ENCODE peak calls at places on chromosomes 16 and 17, in five cellular contexts. One of them, this sample, is unnamed.

GRCh38 chr16:54159490-54160080 is 127.0 kb downstream of the IRX3 start:
- DNase-seq in uterus: no peak
- DNase-seq in pancreas: no peak
- DNase-seq in neural progenitor cell: no peak
- DNase-seq in foreskin fibroblast: no peak
- DNase-seq in this sample: no peak

GRCh38 chr17:58312021-58312630 is 16.5 kb downstream of the TSPOAP1 start:
- DNase-seq in pancreas: peak
- DNase-seq in uterus: peak
- DNase-seq in neural progenitor cell: no peak
- DNase-seq in foreskin fibroblast: no peak
- DNase-seq in this sample: no peak

GRCh38 chr17:36204724-36205500 is 6.0 kb upstream of the CCL4L2 start:
- DNase-seq in neural progenitor cell: no peak
- DNase-seq in foreskin fibroblast: no peak
- DNase-seq in pancreas: no peak
- DNase-seq in uterus: no peak
- DNase-seq in this sample: no peak

GRCh38 chr16:29943846-29944669 is 17.8 kb upstream of the TMEM219 start:
- DNase-seq in neural progenitor cell: peak
- DNase-seq in uterus: peak
- DNase-seq in foreskin fibroblast: peak
- DNase-seq in pancreas: no peak
- DNase-seq in this sample: peak

GRCh38 chr17:64269687-64270649 is 6.9 kb upstream of the TEX2 start:
- DNase-seq in neural progenitor cell: peak
- DNase-seq in pancreas: no peak
- DNase-seq in uterus: no peak
- DNase-seq in foreskin fibroblast: no peak
- DNase-seq in this sample: no peak

GRCh38 chr17:43983515-43984411 is 20.7 kb upstream of the NAGS start:
- DNase-seq in foreskin fibroblast: no peak
- DNase-seq in pancreas: peak
- DNase-seq in neural progenitor cell: peak
- DNase-seq in uterus: no peak
- DNase-seq in this sample: no peak

GRCh38 chr16:9053006-9053601 is 38.3 kb upstream of the HAPSTR1 start:
- DNase-seq in foreskin fibroblast: peak
- DNase-seq in neural progenitor cell: peak
- DNase-seq in pancreas: no peak
- DNase-seq in uterus: peak
- DNase-seq in this sample: peak

GRCh38 chr17:36127199-36127881 is 23.7 kb downstream of the CCL4 start:
- DNase-seq in uterus: no peak
- DNase-seq in foreskin fibroblast: no peak
- DNase-seq in pancreas: no peak
- DNase-seq in neural progenitor cell: no peak
- DNase-seq in this sample: no peak

GRCh38 chr16:58128181-58128631 is 975 bp downstream of the CFAP20 start:
- DNase-seq in uterus: no peak
- DNase-seq in pancreas: no peak
- DNase-seq in foreskin fibroblast: no peak
- DNase-seq in neural progenitor cell: peak
- DNase-seq in this sample: no peak

GRCh38 chr16:23836078-23836403 is 258 bp downstream of the PRKCB start:
- DNase-seq in neural progenitor cell: no peak
- DNase-seq in uterus: no peak
- DNase-seq in pancreas: peak
- DNase-seq in foreskin fibroblast: no peak
- DNase-seq in this sample: no peak

GRCh38 chr16:23833504-23833903 is 2.3 kb upstream of the PRKCB start:
- DNase-seq in uterus: no peak
- DNase-seq in foreskin fibroblast: no peak
- DNase-seq in pancreas: no peak
- DNase-seq in neural progenitor cell: no peak
- DNase-seq in this sample: no peak

GRCh38 chr16:23833960-23834685 is 1.7 kb upstream of the PRKCB start:
- DNase-seq in uterus: no peak
- DNase-seq in foreskin fibroblast: no peak
- DNase-seq in pancreas: no peak
- DNase-seq in neural progenitor cell: no peak
- DNase-seq in this sample: no peak

GRCh38 chr16:23836404-23837291 is 865 bp downstream of the PRKCB start:
- DNase-seq in foreskin fibroblast: no peak
- DNase-seq in pancreas: peak
- DNase-seq in uterus: no peak
- DNase-seq in neural progenitor cell: peak
- DNase-seq in this sample: no peak

GRCh38 chr16:23835390-23836077 is at the start of gene PRKCB:
- DNase-seq in uterus: peak
- DNase-seq in pancreas: peak
- DNase-seq in neural progenitor cell: peak
- DNase-seq in foreskin fibroblast: peak
- DNase-seq in this sample: no peak
- H3K4me3 ChIP-seq in uterus: peak
- H3K4me3 ChIP-seq in pancreas: no peak
- H3K4me3 ChIP-seq in neural progenitor cell: peak
- H3K4me3 ChIP-seq in foreskin fibroblast: no peak
- H3K4me3 ChIP-seq in this sample: peak

GRCh38 chr17:78925234-78925633 is at the start of gene TIMP2:
- DNase-seq in foreskin fibroblast: peak
- DNase-seq in pancreas: peak
- DNase-seq in neural progenitor cell: peak
- DNase-seq in uterus: peak
- DNase-seq in this sample: no peak
- TF ChIP-seq CTCF in foreskin fibroblast: no peak
- TF ChIP-seq CTCF in pancreas: peak
- TF ChIP-seq CTCF in neural progenitor cell: peak
- TF ChIP-seq CTCF in uterus: no peak
- TF ChIP-seq CTCF in this sample: peak

GRCh38 chr16:27303256-27304100 is 10.3 kb upstream of the IL4R start:
- DNase-seq in foreskin fibroblast: no peak
- DNase-seq in pancreas: no peak
- DNase-seq in neural progenitor cell: no peak
- DNase-seq in uterus: no peak
- DNase-seq in this sample: no peak

GRCh38 chr16:27302126-27302525 is 11.6 kb upstream of the IL4R start:
- DNase-seq in pancreas: no peak
- DNase-seq in foreskin fibroblast: no peak
- DNase-seq in neural progenitor cell: no peak
- DNase-seq in uterus: no peak
- DNase-seq in this sample: no peak

GRCh38 chr16:27293343-27293742 is 20.4 kb upstream of the IL4R start:
- DNase-seq in uterus: no peak
- DNase-seq in pancreas: no peak
- DNase-seq in neural progenitor cell: no peak
- DNase-seq in foreskin fibroblast: no peak
- DNase-seq in this sample: no peak

GRCh38 chr16:27301236-27301861 is 12.4 kb upstream of the IL4R start:
- DNase-seq in pancreas: no peak
- DNase-seq in uterus: no peak
- DNase-seq in neural progenitor cell: no peak
- DNase-seq in foreskin fibroblast: no peak
- DNase-seq in this sample: no peak

GRCh38 chr16:27298132-27298531 is 15.6 kb upstream of the IL4R start:
- DNase-seq in pancreas: no peak
- DNase-seq in foreskin fibroblast: no peak
- DNase-seq in neural progenitor cell: no peak
- DNase-seq in uterus: no peak
- DNase-seq in this sample: no peak
- H3K4me3 ChIP-seq in pancreas: no peak
- H3K4me3 ChIP-seq in foreskin fibroblast: no peak
- H3K4me3 ChIP-seq in neural progenitor cell: no peak
- H3K4me3 ChIP-seq in uterus: no peak
- H3K4me3 ChIP-seq in this sample: no peak

GRCh38 chr17:4554997-4555799 is at the start of gene MYBBP1A:
- DNase-seq in uterus: peak
- DNase-seq in foreskin fibroblast: peak
- DNase-seq in pancreas: peak
- DNase-seq in neural progenitor cell: peak
- DNase-seq in this sample: peak
- TF ChIP-seq CTCF in uterus: peak
- TF ChIP-seq CTCF in foreskin fibroblast: no peak
- TF ChIP-seq CTCF in pancreas: no peak
- TF ChIP-seq CTCF in neural progenitor cell: peak
- TF ChIP-seq CTCF in this sample: peak

GRCh38 chr17:56545056-56545455 is 48.4 kb upstream of the NOG start:
- DNase-seq in uterus: no peak
- DNase-seq in pancreas: no peak
- DNase-seq in foreskin fibroblast: no peak
- DNase-seq in neural progenitor cell: no peak
- DNase-seq in this sample: no peak

GRCh38 chr17:56549501-56549900 is 44.0 kb upstream of the NOG start:
- DNase-seq in foreskin fibroblast: no peak
- DNase-seq in neural progenitor cell: no peak
- DNase-seq in pancreas: no peak
- DNase-seq in uterus: no peak
- DNase-seq in this sample: no peak

GRCh38 chr17:56548661-56549060 is 44.8 kb upstream of the NOG start:
- DNase-seq in foreskin fibroblast: no peak
- DNase-seq in uterus: no peak
- DNase-seq in pancreas: no peak
- DNase-seq in neural progenitor cell: no peak
- DNase-seq in this sample: no peak

GRCh38 chr17:56543280-56543679 is 50.2 kb upstream of the NOG start:
- DNase-seq in uterus: no peak
- DNase-seq in pancreas: no peak
- DNase-seq in neural progenitor cell: peak
- DNase-seq in foreskin fibroblast: no peak
- DNase-seq in this sample: no peak

DNA sequence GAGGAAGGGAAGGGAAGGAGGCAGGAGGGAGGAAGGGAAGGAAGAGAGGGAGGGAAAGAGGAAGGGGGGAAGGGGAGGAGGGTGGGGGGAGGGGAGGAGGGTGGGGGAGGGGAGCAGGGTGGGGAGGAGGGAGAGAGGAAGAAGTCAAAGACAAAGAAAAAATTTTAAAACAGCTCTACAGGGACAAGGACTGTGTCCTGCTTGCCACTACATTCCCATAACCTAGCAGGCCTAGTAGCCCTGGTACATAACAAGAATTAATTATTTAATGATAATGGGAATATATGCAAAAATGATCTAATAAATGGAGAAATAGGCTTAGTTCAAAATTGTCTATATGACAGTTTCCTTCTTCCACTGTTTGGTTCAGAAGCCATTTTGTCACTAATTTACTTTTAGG is 47.6 kb upstream of the NOG start:
- DNase-seq in pancreas: no peak
- DNase-seq in uterus: no peak
- DNase-seq in neural progenitor cell: no peak
- DNase-seq in foreskin fibroblast: no peak
- DNase-seq in this sample: no peak
- H3K4me3 ChIP-seq in pancreas: no peak
- H3K4me3 ChIP-seq in uterus: no peak
- H3K4me3 ChIP-seq in neural progenitor cell: no peak
- H3K4me3 ChIP-seq in foreskin fibroblast: no peak
- H3K4me3 ChIP-seq in this sample: no peak

GRCh38 chr17:56593741-56594527 is 435 bp downstream of the NOG start:
- DNase-seq in foreskin fibroblast: peak
- DNase-seq in neural progenitor cell: peak
- DNase-seq in uterus: no peak
- DNase-seq in pancreas: peak
- DNase-seq in this sample: no peak
- TF ChIP-seq CTCF in foreskin fibroblast: no peak
- TF ChIP-seq CTCF in neural progenitor cell: peak
- TF ChIP-seq CTCF in uterus: no peak
- TF ChIP-seq CTCF in pancreas: no peak
- TF ChIP-seq CTCF in this sample: no peak

DNA sequence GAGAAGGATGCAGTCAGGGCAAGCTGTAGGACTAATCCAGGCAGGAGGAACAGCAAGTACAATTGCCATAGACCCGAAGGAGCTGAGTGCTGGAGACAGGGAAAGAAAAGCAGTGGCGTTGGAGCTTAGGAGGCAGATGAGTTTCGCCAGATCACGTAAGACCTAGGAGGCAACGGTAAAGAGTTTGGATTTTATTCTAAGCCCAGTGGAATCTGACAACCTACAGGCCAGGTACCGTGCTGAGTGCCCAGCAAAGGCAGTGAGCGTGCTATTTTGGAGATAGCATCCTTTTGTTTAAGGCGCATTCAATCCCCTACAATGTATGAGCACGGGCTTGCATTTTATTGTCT is 1.2 kb downstream of the USP43 start:
- DNase-seq in neural progenitor cell: peak
- DNase-seq in foreskin fibroblast: no peak
- DNase-seq in uterus: no peak
- DNase-seq in pancreas: no peak
- DNase-seq in this sample: no peak
- H3K4me3 ChIP-seq in neural progenitor cell: peak
- H3K4me3 ChIP-seq in foreskin fibroblast: no peak
- H3K4me3 ChIP-seq in uterus: no peak
- H3K4me3 ChIP-seq in pancreas: peak
- H3K4me3 ChIP-seq in this sample: peak

GRCh38 chr16:66596986-66597848 is 7.3 kb upstream of the CMTM3 start:
- DNase-seq in neural progenitor cell: no peak
- DNase-seq in uterus: no peak
- DNase-seq in foreskin fibroblast: no peak
- DNase-seq in pancreas: no peak
- DNase-seq in this sample: no peak
- TF ChIP-seq CTCF in neural progenitor cell: no peak
- TF ChIP-seq CTCF in uterus: no peak
- TF ChIP-seq CTCF in foreskin fibroblast: no peak
- TF ChIP-seq CTCF in pancreas: no peak
- TF ChIP-seq CTCF in this sample: no peak

GRCh38 chr17:11077673-11078072 is 163.3 kb upstream of the SHISA6 start:
- DNase-seq in uterus: no peak
- DNase-seq in pancreas: no peak
- DNase-seq in foreskin fibroblast: no peak
- DNase-seq in neural progenitor cell: no peak
- DNase-seq in this sample: no peak
- H3K4me3 ChIP-seq in uterus: no peak
- H3K4me3 ChIP-seq in pancreas: no peak
- H3K4me3 ChIP-seq in foreskin fibroblast: no peak
- H3K4me3 ChIP-seq in neural progenitor cell: no peak
- H3K4me3 ChIP-seq in this sample: no peak

This sample was measured in retinal pigment epithelial cell.